ENCODE peak calls at places on chromosomes 7 and 10, in seven cellular contexts. V is GM12878, C is transverse colon, N is GM23338, I is endothelial cell of umbilical vein, L is esophagus muscularis mucosa, O is Panc1. D is an unnamed sample. For H3K4me1, the result is how much of the 10 kb centered on the place peaks cover.

GRCh38 chr10:101304316-101304715 is 49.6 kb upstream of the BTRC start:
- DNase-seq in C (no peak), O (no peak), I (no peak), V (no peak), L (no peak), N (no peak), D (no peak)

GRCh38 chr10:133419211-133419950 is 5.0 kb downstream of the SPRN start:
- DNase-seq in L (peak), I (no peak), C (no peak), N (no peak), V (no peak), O (no peak), D (no peak)

GRCh38 chr10:3764626-3765375 is 20.2 kb downstream of the KLF6 start:
- DNase-seq in O (no peak), N (no peak), L (no peak), C (peak), I (no peak), V (no peak), D (no peak)

GRCh38 chr7:75734586-75735047 is 4.1 kb downstream of the HIP1 start:
- DNase-seq in O (no peak), C (no peak), N (no peak), I (no peak), V (no peak), L (no peak), D (no peak)

GRCh38 chr7:140081774-140082425 is 19.1 kb upstream of the PARP12 start:
- DNase-seq in L (peak), V (no peak), N (no peak), O (no peak), I (no peak), C (no peak), D (no peak)

GRCh38 chr7:108358553-108358952 is 97.7 kb downstream of the NRCAM start:
- DNase-seq in V (no peak), C (no peak), L (no peak), I (no peak), N (peak), O (peak), D (no peak)

GRCh38 chr7:143239822-143240221 is 18.0 kb downstream of the TAS2R40 start:
- DNase-seq in O (no peak), L (no peak), C (no peak), V (no peak), I (no peak), N (no peak), D (no peak)

GRCh38 chr10:110226555-110226925 is 19.1 kb downstream of the MXI1 start:
- DNase-seq in V (no peak), C (peak), N (peak), O (no peak), I (peak), L (peak), D (peak)

GRCh38 chr7:90773269-90773668 is 177.1 kb downstream of the CDK14 start:
- DNase-seq in V (no peak), I (no peak), O (no peak), N (no peak), C (no peak), L (no peak), D (no peak)

GRCh38 chr10:35017608-35018007 is 72.5 kb downstream of the CUL2 start:
- DNase-seq in N (no peak), V (no peak), C (no peak), O (no peak), I (no peak), L (no peak), D (no peak)

GRCh38 chr10:60048146-60048545 is 141.8 kb upstream of the CCDC6 start:
- DNase-seq in L (no peak), O (no peak), V (no peak), I (peak), C (peak), N (peak), D (no peak)

GRCh38 chr7:158829021-158829341 is 328 bp downstream of the ESYT2 start:
- DNase-seq in I (peak), V (no peak), N (peak), O (no peak), L (peak), C (no peak), D (peak)

GRCh38 chr7:95547356-95547755 is 49.0 kb downstream of the PDK4 start:
- DNase-seq in L (no peak), N (no peak), I (no peak), V (no peak), O (no peak), C (no peak), D (no peak)

GRCh38 chr7:135260930-135261721 is 27.5 kb downstream of the STRA8 start:
- DNase-seq in I (peak), O (no peak), V (no peak), C (no peak), N (no peak), L (no peak), D (peak)

GRCh38 chr10:77877461-77878344 is 48.9 kb downstream of the DLG5 start:
- DNase-seq in L (no peak), V (peak), N (peak), O (no peak), C (peak), I (peak), D (no peak)

GRCh38 chr10:97713828-97714400 is 384 bp downstream of the MARVELD1 start:
- DNase-seq in L (peak), N (peak), O (peak), I (peak), C (peak), V (no peak), D (peak)

GRCh38 chr7:137545059-137545730 is 201.7 kb upstream of the PTN start:
- DNase-seq in O (no peak), N (no peak), C (no peak), L (no peak), V (no peak), I (no peak), D (no peak)

GRCh38 chr10:103452714-103453230 is 602 bp upstream of the CALHM2 start:
- DNase-seq in N (no peak), I (no peak), C (no peak), O (no peak), V (no peak), L (no peak), D (no peak)

GRCh38 chr10:17206210-17206709 is 4.8 kb upstream of the TRDMT1 start:
- DNase-seq in V (no peak), C (no peak), O (no peak), I (peak), L (no peak), N (no peak), D (no peak)

GRCh38 chr10:43395571-43396060 is 13.4 kb downstream of the HNRNPF start:
- DNase-seq in L (no peak), N (peak), O (no peak), I (peak), C (no peak), V (no peak), D (no peak)

GRCh38 chr7:5625938-5626337 is 155.5 kb downstream of the RNF216 start:
- DNase-seq in C (no peak), V (no peak), L (no peak), I (peak), N (no peak), O (no peak), D (no peak)

GRCh38 chr10:853017-853416 is 78.5 kb downstream of the LARP4B start:
- DNase-seq in L (no peak), C (no peak), I (no peak), V (no peak), N (no peak), O (no peak), D (no peak)

GRCh38 chr10:95214369-95214768 is 20.3 kb downstream of the ACSM6 start:
- DNase-seq in C (no peak), V (no peak), O (no peak), N (no peak), L (no peak), I (no peak), D (no peak)

GRCh38 chr7:568681-569035 is 49.0 kb upstream of the PDGFA start:
- DNase-seq in N (no peak), L (no peak), V (no peak), C (no peak), O (no peak), I (no peak), D (no peak)

GRCh38 chr10:1410032-1410431 is 327.3 kb downstream of the ADARB2 start:
- DNase-seq in V (no peak), I (no peak), O (no peak), L (peak), C (no peak), N (no peak), D (no peak)

GRCh38 chr10:49090696-49091338 is 24.5 kb downstream of the VSTM4 start:
- DNase-seq in C (no peak), V (no peak), L (no peak), N (no peak), I (no peak), O (no peak), D (no peak)

GRCh38 chr7:13007331-13007730 is 319.9 kb downstream of the ARL4A start:
- DNase-seq in V (no peak), I (no peak), C (no peak), O (no peak), N (no peak), L (no peak), D (no peak)

GRCh38 chr10:14543048-14543903 is 212.6 kb upstream of the FRMD4A start:
- DNase-seq in V (no peak), I (no peak), N (no peak), C (no peak), O (no peak), L (no peak), D (no peak)

GRCh38 chr7:36048141-36048901 is 104.7 kb upstream of the EEPD1 start:
- DNase-seq in C (no peak), I (no peak), V (no peak), O (no peak), N (no peak), L (no peak), D (peak)

GRCh38 chr10:5619366-5620211 is 46.8 kb downstream of the ASB13 start:
- DNase-seq in V (no peak), N (no peak), L (no peak), O (no peak), C (no peak), I (peak), D (no peak)

GRCh38 chr7:100745184-100745583 is 11.8 kb downstream of the ZAN start:
- DNase-seq in N (peak), V (no peak), O (no peak), C (peak), L (no peak), I (peak), D (no peak)

GRCh38 chr7:54888736-54889082 is 129.7 kb upstream of the SEC61G start:
- DNase-seq in V (no peak), O (no peak), N (no peak), C (no peak), L (no peak), I (no peak), D (no peak)
- H3K4me3 ChIP-seq in V (no peak), O (no peak), N (peak), C (no peak), L (peak), I (no peak), D (peak)

DNA sequence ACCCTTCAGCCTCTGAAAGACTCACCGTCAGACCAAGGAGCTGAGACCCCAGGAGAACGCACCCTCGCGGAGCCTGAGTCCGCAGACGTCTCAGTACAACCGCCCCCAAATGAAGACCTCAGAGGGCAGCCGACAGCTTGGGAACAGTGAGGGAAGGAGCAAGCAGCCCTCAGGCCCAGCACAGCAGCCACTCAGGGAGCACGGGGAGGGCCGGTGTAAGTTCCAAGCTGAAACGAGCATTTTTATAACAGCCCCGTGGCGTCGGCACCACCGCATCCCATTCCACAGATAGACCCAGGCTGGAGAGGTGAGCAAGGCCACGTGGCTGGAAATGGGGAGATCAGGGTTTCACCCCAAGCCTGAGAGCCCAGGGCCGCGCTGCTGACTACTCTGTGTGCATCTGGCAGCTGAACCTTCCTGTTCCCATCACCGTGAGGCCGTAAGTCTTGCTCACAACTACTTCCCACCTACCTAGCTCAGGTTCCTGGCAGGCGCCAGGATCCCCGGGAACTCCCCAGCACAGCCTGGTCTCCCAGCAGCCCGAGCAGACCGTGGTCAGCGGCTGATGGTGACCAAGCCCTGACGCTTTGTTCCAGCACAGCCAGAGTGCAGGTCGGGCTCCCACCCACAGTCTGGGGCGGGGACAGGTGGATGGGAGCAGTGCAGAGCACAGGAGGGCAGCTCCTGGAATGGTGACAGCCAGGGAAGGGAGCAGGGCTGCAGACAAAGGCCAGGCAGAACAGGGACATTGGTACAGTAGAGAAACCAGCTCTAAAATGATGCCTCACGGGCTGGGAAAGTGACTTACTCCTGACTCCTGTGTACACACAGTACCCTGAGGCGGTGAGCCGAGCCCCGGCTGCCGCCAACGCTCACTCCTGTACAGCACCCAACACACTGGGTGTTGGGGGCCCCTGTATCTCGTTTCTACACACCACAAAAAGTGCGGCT is 6.1 kb upstream of the NOM1 start:
- DNase-seq in C (no peak), L (no peak), N (peak), I (no peak), O (no peak), V (no peak), D (peak)
- H3K4me1 ChIP-seq in C (under half), L (under half), N (under half), I (under half), O (under half), V (under half), D (under half)

DNA sequence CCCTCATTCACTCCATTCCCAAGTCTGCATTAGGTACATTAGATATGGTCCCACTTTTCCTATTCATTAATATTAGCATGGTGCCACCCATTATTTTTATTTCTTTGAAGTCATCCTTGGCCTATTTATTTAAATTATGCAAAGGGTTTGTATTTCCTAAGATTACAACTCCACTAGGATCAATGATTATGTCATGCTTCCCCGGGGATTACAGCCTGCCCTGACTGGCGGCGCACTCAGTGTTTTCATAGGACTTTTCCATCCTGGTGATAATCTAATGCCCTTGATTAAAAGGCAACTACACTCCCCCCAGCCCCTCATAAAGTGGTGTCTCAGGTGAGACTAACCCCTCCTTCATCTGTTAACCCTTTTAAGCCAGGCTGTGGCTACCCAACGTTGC is 187.2 kb downstream of the POU6F2 start:
- DNase-seq in C (no peak), O (no peak), N (no peak), V (no peak), L (no peak), I (no peak), D (no peak)
- TF ChIP-seq POLR2AphosphoS5 in C (no peak), O (no peak), N (no peak), V (no peak), L (no peak), I (no peak), D (no peak)

DNA sequence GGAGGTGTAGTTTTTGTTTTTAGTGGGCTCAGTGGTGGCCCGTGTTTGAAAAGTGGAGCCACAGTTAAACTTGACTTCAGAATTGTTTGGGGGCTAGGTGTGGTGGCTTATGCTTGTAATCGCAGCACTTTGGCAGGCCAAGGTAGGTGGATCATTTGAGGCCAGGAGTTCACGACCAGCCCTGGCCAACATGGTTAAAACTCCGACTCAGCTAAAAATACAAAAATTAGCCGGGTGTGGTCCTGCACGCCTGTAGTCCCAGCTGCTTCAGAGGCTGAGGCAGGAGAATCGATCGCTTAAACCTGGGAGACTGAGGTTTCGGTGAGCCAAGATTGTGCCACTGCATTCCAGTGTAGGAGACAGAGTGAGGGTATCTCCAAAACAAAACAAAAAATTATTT is 1.8 kb downstream of the CCT6A start:
- DNase-seq in C (no peak), N (no peak), O (no peak), L (no peak), V (no peak), I (no peak), D (no peak)
- H3K4me3 ChIP-seq in C (no peak), N (peak), O (peak), L (no peak), V (peak), I (peak), D (no peak)

DNA sequence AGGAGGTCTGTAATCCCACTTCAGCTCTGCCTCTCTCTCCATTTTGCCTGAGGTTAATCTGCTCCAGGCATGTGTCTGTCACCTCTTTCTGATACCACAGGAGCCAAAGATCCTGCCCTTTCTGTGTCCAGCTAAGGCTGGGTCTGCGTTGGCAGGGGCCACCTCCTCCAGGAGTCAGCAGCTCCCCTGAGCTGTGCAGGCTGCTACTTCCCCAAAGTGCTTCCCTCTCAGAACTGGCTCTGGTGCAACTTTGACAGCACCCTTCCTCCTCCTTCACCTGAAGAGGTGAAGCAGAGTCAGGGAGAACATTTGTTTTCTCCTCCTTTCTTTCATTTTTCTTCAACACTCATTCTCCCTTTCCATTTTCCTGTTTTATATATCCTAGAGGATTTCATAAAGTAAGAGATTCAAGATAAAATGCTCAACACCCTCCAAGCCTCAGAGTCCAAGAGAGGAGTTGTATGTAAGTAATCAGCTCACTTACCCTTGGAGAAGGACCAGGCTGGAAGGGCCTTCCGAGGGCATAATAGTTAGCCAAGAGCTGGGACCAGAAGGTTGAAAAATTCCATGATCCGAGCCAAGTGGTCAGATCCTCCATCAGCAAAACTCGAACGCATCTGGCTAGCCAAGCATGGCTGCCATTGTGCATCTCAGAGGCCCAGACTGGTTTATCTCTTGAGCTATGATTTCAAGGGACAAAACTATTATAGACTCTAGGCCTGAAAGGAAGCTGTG is 257.3 kb downstream of the PTEN start:
- DNase-seq in O (no peak), I (no peak), V (no peak), C (no peak), N (no peak), L (no peak), D (no peak)
- H3K4me1 ChIP-seq in O (under half), I (under half), V (under half), C (under half), N (under half), L (under half), D (under half)

GRCh38 chr10:33843379-33843778 is 508.9 kb upstream of the NRP1 start:
- DNase-seq in C (no peak), I (no peak), O (no peak), L (peak), V (no peak), N (no peak), D (no peak)
- TF ChIP-seq POLR2AphosphoS5 in C (no peak), I (no peak), O (no peak), L (no peak), V (no peak), N (no peak), D (no peak)

D was measured in breast epithelium.